ENCODE peak calls at places on chromosomes 1 and 21, in eight cellular contexts. One of them, this sample, is unnamed.

GRCh38 chr21:14573244-14573643 is 27.1 kb upstream of the SAMSN1 start:
- DNase-seq in CD4-positive, alpha-beta memory T cell: no peak
- DNase-seq in endothelial cell of umbilical vein: no peak
- DNase-seq in fibroblast of pulmonary artery: no peak
- DNase-seq in GM12865: peak
- DNase-seq in cardiac muscle cell: no peak
- DNase-seq in trophoblast cell: no peak
- DNase-seq in mesenchymal stem cell: no peak
- DNase-seq in this sample: no peak

GRCh38 chr1:45375104-45376090 is 35.2 kb upstream of the MUTYH start:
- DNase-seq in GM12865: peak
- DNase-seq in trophoblast cell: no peak
- DNase-seq in endothelial cell of umbilical vein: no peak
- DNase-seq in mesenchymal stem cell: no peak
- DNase-seq in cardiac muscle cell: no peak
- DNase-seq in fibroblast of pulmonary artery: no peak
- DNase-seq in CD4-positive, alpha-beta memory T cell: no peak
- DNase-seq in this sample: no peak

GRCh38 chr1:21590116-21590905 is 78.8 kb downstream of the RAP1GAP start:
- DNase-seq in GM12865: no peak
- DNase-seq in fibroblast of pulmonary artery: no peak
- DNase-seq in mesenchymal stem cell: peak
- DNase-seq in trophoblast cell: no peak
- DNase-seq in cardiac muscle cell: no peak
- DNase-seq in CD4-positive, alpha-beta memory T cell: no peak
- DNase-seq in endothelial cell of umbilical vein: no peak
- DNase-seq in this sample: no peak

GRCh38 chr1:116454940-116455339 is 81.9 kb downstream of the ATP1A1 start:
- DNase-seq in mesenchymal stem cell: no peak
- DNase-seq in GM12865: no peak
- DNase-seq in endothelial cell of umbilical vein: no peak
- DNase-seq in fibroblast of pulmonary artery: no peak
- DNase-seq in trophoblast cell: no peak
- DNase-seq in cardiac muscle cell: no peak
- DNase-seq in CD4-positive, alpha-beta memory T cell: no peak
- DNase-seq in this sample: no peak

GRCh38 chr1:113983826-113984225 is 4.6 kb downstream of the OLFML3 start:
- DNase-seq in fibroblast of pulmonary artery: no peak
- DNase-seq in mesenchymal stem cell: no peak
- DNase-seq in GM12865: no peak
- DNase-seq in endothelial cell of umbilical vein: no peak
- DNase-seq in cardiac muscle cell: no peak
- DNase-seq in trophoblast cell: no peak
- DNase-seq in CD4-positive, alpha-beta memory T cell: no peak
- DNase-seq in this sample: no peak

GRCh38 chr21:26445440-26445839 is 127.6 kb downstream of the CYYR1 start:
- DNase-seq in GM12865: no peak
- DNase-seq in trophoblast cell: no peak
- DNase-seq in endothelial cell of umbilical vein: no peak
- DNase-seq in cardiac muscle cell: peak
- DNase-seq in CD4-positive, alpha-beta memory T cell: no peak
- DNase-seq in fibroblast of pulmonary artery: peak
- DNase-seq in mesenchymal stem cell: peak
- DNase-seq in this sample: no peak

GRCh38 chr1:86546787-86547221 is at the start of gene CLCA4:
- DNase-seq in fibroblast of pulmonary artery: no peak
- DNase-seq in mesenchymal stem cell: no peak
- DNase-seq in GM12865: no peak
- DNase-seq in trophoblast cell: no peak
- DNase-seq in endothelial cell of umbilical vein: peak
- DNase-seq in cardiac muscle cell: no peak
- DNase-seq in CD4-positive, alpha-beta memory T cell: no peak
- DNase-seq in this sample: no peak

GRCh38 chr1:13769830-13770229 is 69.8 kb downstream of the PRDM2 start:
- DNase-seq in endothelial cell of umbilical vein: no peak
- DNase-seq in mesenchymal stem cell: no peak
- DNase-seq in GM12865: no peak
- DNase-seq in fibroblast of pulmonary artery: no peak
- DNase-seq in cardiac muscle cell: no peak
- DNase-seq in trophoblast cell: no peak
- DNase-seq in CD4-positive, alpha-beta memory T cell: no peak
- DNase-seq in this sample: no peak

GRCh38 chr1:158798531-158798930 is 17.5 kb upstream of the OR6N2 start:
- DNase-seq in cardiac muscle cell: peak
- DNase-seq in GM12865: no peak
- DNase-seq in endothelial cell of umbilical vein: no peak
- DNase-seq in trophoblast cell: no peak
- DNase-seq in CD4-positive, alpha-beta memory T cell: no peak
- DNase-seq in fibroblast of pulmonary artery: no peak
- DNase-seq in mesenchymal stem cell: no peak
- DNase-seq in this sample: no peak

GRCh38 chr1:117967900-117968299 is 38.4 kb downstream of the WDR3 start:
- DNase-seq in GM12865: no peak
- DNase-seq in CD4-positive, alpha-beta memory T cell: no peak
- DNase-seq in trophoblast cell: no peak
- DNase-seq in cardiac muscle cell: peak
- DNase-seq in fibroblast of pulmonary artery: peak
- DNase-seq in mesenchymal stem cell: no peak
- DNase-seq in endothelial cell of umbilical vein: no peak
- DNase-seq in this sample: no peak

GRCh38 chr21:42737969-42738590 is 84.7 kb downstream of the PDE9A start:
- DNase-seq in fibroblast of pulmonary artery: peak
- DNase-seq in trophoblast cell: no peak
- DNase-seq in cardiac muscle cell: peak
- DNase-seq in mesenchymal stem cell: peak
- DNase-seq in GM12865: no peak
- DNase-seq in CD4-positive, alpha-beta memory T cell: no peak
- DNase-seq in endothelial cell of umbilical vein: peak
- DNase-seq in this sample: peak

GRCh38 chr1:246035060-246035531 is 472.0 kb downstream of the SMYD3 start:
- DNase-seq in fibroblast of pulmonary artery: no peak
- DNase-seq in mesenchymal stem cell: no peak
- DNase-seq in cardiac muscle cell: no peak
- DNase-seq in endothelial cell of umbilical vein: peak
- DNase-seq in CD4-positive, alpha-beta memory T cell: no peak
- DNase-seq in GM12865: no peak
- DNase-seq in trophoblast cell: no peak
- DNase-seq in this sample: no peak

GRCh38 chr1:100132566-100133477 is at the start of the genes SASS6 and TRMT13:
- DNase-seq in trophoblast cell: peak
- DNase-seq in mesenchymal stem cell: peak
- DNase-seq in endothelial cell of umbilical vein: peak
- DNase-seq in CD4-positive, alpha-beta memory T cell: peak
- DNase-seq in fibroblast of pulmonary artery: peak
- DNase-seq in cardiac muscle cell: peak
- DNase-seq in GM12865: peak
- DNase-seq in this sample: peak

DNA sequence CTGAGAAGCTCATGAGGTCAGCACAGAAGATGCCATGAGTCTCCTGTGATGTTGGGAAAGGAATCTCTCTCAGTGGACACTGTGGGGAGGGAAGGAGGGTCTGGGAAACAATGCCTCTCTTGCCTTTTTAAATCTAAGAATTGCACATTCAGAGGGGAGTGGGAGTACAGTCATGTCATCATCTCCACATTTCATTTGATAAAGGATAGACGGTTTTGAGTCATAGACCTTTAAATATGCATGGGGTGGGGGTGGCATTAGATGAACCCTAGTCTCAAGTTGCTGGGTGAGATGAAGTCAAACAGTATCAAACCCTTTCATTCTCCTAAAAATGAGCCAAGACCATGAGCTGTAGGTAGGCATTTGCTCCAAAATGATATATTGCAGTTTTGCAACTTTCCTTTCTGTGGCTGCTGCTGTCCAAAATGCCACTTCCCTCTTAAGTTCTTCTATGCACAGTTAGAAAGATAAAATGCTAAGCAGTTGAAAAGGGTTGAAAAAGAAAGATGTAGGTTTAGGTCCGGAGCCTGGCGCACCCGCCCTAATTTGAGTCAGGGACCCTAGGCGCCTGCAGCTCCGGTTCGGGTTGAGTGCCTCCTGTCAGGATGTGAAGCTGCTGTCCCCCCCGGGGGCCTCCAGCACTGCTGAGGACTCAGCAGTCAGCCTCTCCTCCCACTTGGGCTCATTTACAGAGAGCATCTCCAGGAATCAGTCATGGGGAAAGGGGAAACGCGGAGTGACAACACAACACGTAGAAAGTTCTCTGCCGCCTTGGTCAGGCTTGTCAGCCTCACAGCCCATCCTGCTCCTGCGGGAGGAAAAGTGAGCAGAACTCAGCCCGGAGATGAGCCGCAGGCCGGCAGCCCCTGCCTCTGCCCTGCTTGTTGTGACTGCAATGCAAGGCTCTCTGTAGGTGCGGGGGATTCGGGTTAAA is 479.3 kb upstream of the RUNX1 start:
- DNase-seq in mesenchymal stem cell: no peak
- DNase-seq in GM12865: peak
- DNase-seq in cardiac muscle cell: peak
- DNase-seq in endothelial cell of umbilical vein: no peak
- DNase-seq in CD4-positive, alpha-beta memory T cell: no peak
- DNase-seq in trophoblast cell: no peak
- DNase-seq in fibroblast of pulmonary artery: peak
- DNase-seq in this sample: peak
- H3K4me3 ChIP-seq in mesenchymal stem cell: peak
- H3K4me3 ChIP-seq in GM12865: peak
- H3K4me3 ChIP-seq in cardiac muscle cell: no peak
- H3K4me3 ChIP-seq in endothelial cell of umbilical vein: no peak
- H3K4me3 ChIP-seq in CD4-positive, alpha-beta memory T cell: peak
- H3K4me3 ChIP-seq in trophoblast cell: no peak
- H3K4me3 ChIP-seq in fibroblast of pulmonary artery: no peak
- H3K4me3 ChIP-seq in this sample: peak

GRCh38 chr1:67040405-67040804 is 13.5 kb downstream of the SLC35D1 start:
- DNase-seq in trophoblast cell: no peak
- DNase-seq in CD4-positive, alpha-beta memory T cell: no peak
- DNase-seq in cardiac muscle cell: no peak
- DNase-seq in endothelial cell of umbilical vein: no peak
- DNase-seq in fibroblast of pulmonary artery: no peak
- DNase-seq in mesenchymal stem cell: no peak
- DNase-seq in GM12865: no peak
- DNase-seq in this sample: no peak

GRCh38 chr1:67044631-67045270 is 9.2 kb downstream of the SLC35D1 start:
- DNase-seq in mesenchymal stem cell: no peak
- DNase-seq in endothelial cell of umbilical vein: peak
- DNase-seq in GM12865: no peak
- DNase-seq in cardiac muscle cell: no peak
- DNase-seq in CD4-positive, alpha-beta memory T cell: no peak
- DNase-seq in trophoblast cell: no peak
- DNase-seq in fibroblast of pulmonary artery: no peak
- DNase-seq in this sample: no peak

GRCh38 chr1:67043366-67043765 is 10.6 kb downstream of the SLC35D1 start:
- DNase-seq in cardiac muscle cell: no peak
- DNase-seq in mesenchymal stem cell: no peak
- DNase-seq in endothelial cell of umbilical vein: no peak
- DNase-seq in trophoblast cell: no peak
- DNase-seq in GM12865: no peak
- DNase-seq in fibroblast of pulmonary artery: no peak
- DNase-seq in CD4-positive, alpha-beta memory T cell: no peak
- DNase-seq in this sample: no peak

DNA sequence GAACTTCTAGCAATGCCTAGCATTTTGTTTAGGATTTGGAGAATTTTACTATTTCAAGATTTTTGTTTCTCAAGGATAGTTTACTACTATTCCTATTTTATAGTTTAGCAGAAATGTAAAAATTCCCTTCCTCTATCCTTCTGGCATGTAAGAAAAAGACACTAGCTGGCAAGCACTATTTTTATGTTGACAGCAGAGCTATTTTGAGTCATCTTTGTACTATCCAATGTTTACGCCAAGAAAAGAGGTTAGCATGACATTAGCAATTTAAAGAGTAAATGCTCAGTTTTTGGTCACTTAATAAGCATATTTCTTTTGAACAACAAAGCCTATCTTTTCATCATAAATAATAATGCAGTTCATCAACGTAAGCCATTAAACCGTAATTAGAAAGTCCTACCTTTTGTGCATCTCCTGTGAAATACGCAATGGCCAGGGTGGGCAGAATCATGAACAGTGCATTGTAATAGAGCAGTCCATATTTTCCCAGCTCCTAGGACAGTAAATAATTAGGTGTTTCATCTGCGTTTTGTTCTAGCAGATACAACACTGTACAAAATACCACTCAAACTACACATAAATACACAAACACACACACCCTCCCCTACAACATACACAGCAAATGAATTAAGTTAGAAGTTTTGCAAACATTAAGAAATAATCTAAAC is 12.0 kb downstream of the SLC35D1 start:
- DNase-seq in fibroblast of pulmonary artery: no peak
- DNase-seq in mesenchymal stem cell: peak
- DNase-seq in GM12865: no peak
- DNase-seq in cardiac muscle cell: no peak
- DNase-seq in endothelial cell of umbilical vein: no peak
- DNase-seq in CD4-positive, alpha-beta memory T cell: no peak
- DNase-seq in trophoblast cell: no peak
- DNase-seq in this sample: no peak
- H3K4me3 ChIP-seq in fibroblast of pulmonary artery: no peak
- H3K4me3 ChIP-seq in mesenchymal stem cell: no peak
- H3K4me3 ChIP-seq in GM12865: no peak
- H3K4me3 ChIP-seq in cardiac muscle cell: no peak
- H3K4me3 ChIP-seq in endothelial cell of umbilical vein: no peak
- H3K4me3 ChIP-seq in CD4-positive, alpha-beta memory T cell: no peak
- H3K4me3 ChIP-seq in trophoblast cell: no peak
- H3K4me3 ChIP-seq in this sample: no peak

GRCh38 chr1:225888289-225888897 is 553 bp downstream of the LEFTY1 start:
- DNase-seq in GM12865: no peak
- DNase-seq in cardiac muscle cell: no peak
- DNase-seq in fibroblast of pulmonary artery: no peak
- DNase-seq in mesenchymal stem cell: no peak
- DNase-seq in CD4-positive, alpha-beta memory T cell: no peak
- DNase-seq in trophoblast cell: no peak
- DNase-seq in endothelial cell of umbilical vein: no peak
- DNase-seq in this sample: no peak
- H3K4me3 ChIP-seq in GM12865: no peak
- H3K4me3 ChIP-seq in cardiac muscle cell: no peak
- H3K4me3 ChIP-seq in fibroblast of pulmonary artery: no peak
- H3K4me3 ChIP-seq in mesenchymal stem cell: no peak
- H3K4me3 ChIP-seq in CD4-positive, alpha-beta memory T cell: no peak
- H3K4me3 ChIP-seq in trophoblast cell: no peak
- H3K4me3 ChIP-seq in endothelial cell of umbilical vein: no peak
- H3K4me3 ChIP-seq in this sample: no peak

GRCh38 chr1:23756676-23757075 is 13.4 kb downstream of the ELOA start:
- DNase-seq in mesenchymal stem cell: peak
- DNase-seq in cardiac muscle cell: peak
- DNase-seq in fibroblast of pulmonary artery: peak
- DNase-seq in endothelial cell of umbilical vein: no peak
- DNase-seq in GM12865: no peak
- DNase-seq in trophoblast cell: no peak
- DNase-seq in CD4-positive, alpha-beta memory T cell: no peak
- DNase-seq in this sample: no peak
- H3K4me3 ChIP-seq in mesenchymal stem cell: no peak
- H3K4me3 ChIP-seq in cardiac muscle cell: no peak
- H3K4me3 ChIP-seq in fibroblast of pulmonary artery: no peak
- H3K4me3 ChIP-seq in endothelial cell of umbilical vein: no peak
- H3K4me3 ChIP-seq in GM12865: no peak
- H3K4me3 ChIP-seq in trophoblast cell: no peak
- H3K4me3 ChIP-seq in CD4-positive, alpha-beta memory T cell: no peak
- H3K4me3 ChIP-seq in this sample: no peak